ENCODE peak calls at places on chromosomes 16 and 17, in five cellular contexts. Z is hypothalamus, K is left lobe of liver, U is EH, C is germinal center. J is an unnamed sample.

GRCh38 chr17:66829883-66830282 is 5.0 kb upstream of the CACNG5 start:
- DNase-seq in U (no peak), Z (no peak), K (no peak), C (no peak), J (no peak)

GRCh38 chr17:9227819-9228407 is 206.6 kb downstream of the NTN1 start:
- DNase-seq in K (no peak), U (no peak), Z (no peak), C (no peak), J (no peak)

GRCh38 chr17:80870401-80870800 is 121.2 kb upstream of the CHMP6 start:
- DNase-seq in Z (no peak), K (no peak), C (no peak), U (peak), J (no peak)

GRCh38 chr17:38328620-38329019 is 15.1 kb downstream of the GPR179 start:
- DNase-seq in Z (no peak), K (no peak), U (no peak), C (no peak), J (no peak)

GRCh38 chr16:78773316-78773715 is 673.9 kb downstream of the WWOX start:
- DNase-seq in U (no peak), K (no peak), Z (no peak), C (no peak), J (no peak)

GRCh38 chr17:73042809-73043685 is 49.4 kb downstream of the SLC39A11 start:
- DNase-seq in Z (no peak), K (no peak), C (no peak), U (no peak), J (no peak)

GRCh38 chr17:77326636-77327035 is 185.9 kb downstream of the SEC14L1 start:
- DNase-seq in K (peak), C (no peak), Z (no peak), U (no peak), J (no peak)

GRCh38 chr17:7222093-7222971 is 2.6 kb downstream of the ACADVL start:
- DNase-seq in U (no peak), K (no peak), C (no peak), Z (no peak), J (no peak)

GRCh38 chr17:27276653-27277156 is 17.2 kb upstream of the WSB1 start:
- DNase-seq in Z (no peak), K (no peak), C (no peak), U (no peak), J (no peak)

GRCh38 chr16:14028207-14028606 is 42.9 kb upstream of the MRTFB start:
- DNase-seq in Z (no peak), U (no peak), K (no peak), C (no peak), J (no peak)

GRCh38 chr16:4351880-4352279 is 759 bp upstream of the PAM16 start:
- DNase-seq in Z (no peak), K (no peak), C (no peak), U (peak), J (no peak)

GRCh38 chr17:46056800-46057304 is 57.8 kb downstream of the STH start:
- DNase-seq in K (no peak), U (peak), C (no peak), Z (no peak), J (no peak)

GRCh38 chr17:14359251-14359939 is 58.5 kb downstream of the HS3ST3B1 start:
- DNase-seq in U (no peak), C (peak), Z (no peak), K (no peak), J (peak)

GRCh38 chr17:50722746-50723145 is 3.3 kb downstream of the LUC7L3 start:
- DNase-seq in U (no peak), C (no peak), Z (no peak), K (no peak), J (no peak)

GRCh38 chr16:24736758-24737157 is 7.3 kb downstream of the TNRC6A start:
- DNase-seq in K (no peak), Z (no peak), C (no peak), U (no peak), J (no peak)

GRCh38 chr17:11300201-11300600 is 59.2 kb downstream of the SHISA6 start:
- DNase-seq in K (no peak), C (no peak), U (no peak), Z (no peak), J (no peak)

J was measured in GM10248.